ENCODE peak calls at places on chromosomes 12 and 14, in ten cellular contexts. S, G, T, U, F, N, M, W, R and P are unnamed samples.

GRCh38 chr12:124964836-124965462 is 24.0 kb downstream of the DHX37 start:
- DNase-seq in S (no peak), G (no peak), T (no peak), U (no peak), F (no peak), N (no peak), M (no peak), W (no peak), R (no peak), P (no peak)

GRCh38 chr12:132831771-132832170 is 3.1 kb upstream of the GOLGA3 start:
- DNase-seq in S (no peak), G (no peak), T (no peak), U (no peak), F (no peak), N (no peak), M (no peak), W (no peak), R (no peak), P (no peak)

GRCh38 chr12:117202556-117202955 is 12.3 kb upstream of the FBXO21 start:
- DNase-seq in S (no peak), G (no peak), T (no peak), U (no peak), F (peak; percentile 17), N (no peak), M (no peak), W (no peak), R (no peak), P (no peak)

GRCh38 chr12:124518051-124518932 is 49.1 kb downstream of the NCOR2 start:
- DNase-seq in S (peak; percentile 96), G (peak; percentile 99), T (no peak), U (peak; percentile 98), F (peak; percentile 96), N (no peak), M (peak; percentile 98), W (peak; percentile 71), R (peak; percentile 99), P (peak; percentile 94)

GRCh38 chr12:65495233-65495632 is 216.8 kb downstream of the MSRB3 start:
- DNase-seq in S (no peak), G (peak; percentile 88), T (no peak), U (no peak), F (no peak), N (no peak), M (peak; percentile 6), W (no peak), R (no peak), P (no peak)

GRCh38 chr12:49489720-49490119 is 49.1 kb upstream of the KCNH3 start:
- DNase-seq in S (no peak), G (peak; percentile 92), T (no peak), U (no peak), F (no peak), N (no peak), M (no peak), W (no peak), R (no peak), P (no peak)

GRCh38 chr12:132176358-132176919 is 32.2 kb downstream of the NOC4L start:
- DNase-seq in S (no peak), G (no peak), T (no peak), U (no peak), F (no peak), N (no peak), M (no peak), W (no peak), R (no peak), P (peak; percentile 38)

GRCh38 chr14:58978336-58978735 is 210.1 kb upstream of the DAAM1 start:
- DNase-seq in S (no peak), G (peak; percentile 27), T (no peak), U (no peak), F (no peak), N (no peak), M (no peak), W (no peak), R (peak; percentile 64), P (peak; percentile 24)

GRCh38 chr12:53683983-53684382 is 8.1 kb upstream of the ATP5MC2 start:
- DNase-seq in S (no peak), G (no peak), T (no peak), U (no peak), F (no peak), N (no peak), M (no peak), W (no peak), R (no peak), P (no peak)

GRCh38 chr12:527241-527640 is 67.5 kb downstream of the B4GALNT3 start:
- DNase-seq in S (no peak), G (no peak), T (peak; percentile 20), U (no peak), F (no peak), N (no peak), M (no peak), W (no peak), R (no peak), P (no peak)

GRCh38 chr14:75861161-75861621 is 120.6 kb downstream of the TGFB3 start:
- DNase-seq in S (no peak), G (peak; percentile 87), T (no peak), U (no peak), F (no peak), N (peak; percentile 15), M (no peak), W (no peak), R (no peak), P (no peak)

GRCh38 chr12:95784886-95785285 is 5.7 kb downstream of the NTN4 start:
- DNase-seq in S (no peak), G (no peak), T (no peak), U (no peak), F (no peak), N (no peak), M (no peak), W (no peak), R (no peak), P (no peak)

GRCh38 chr14:65631040-65631439 is 218.5 kb downstream of the FUT8 start:
- DNase-seq in S (no peak), G (no peak), T (peak; percentile 7), U (no peak), F (no peak), N (no peak), M (no peak), W (no peak), R (no peak), P (no peak)

GRCh38 chr12:13350946-13351345 is 154.4 kb downstream of the EMP1 start:
- DNase-seq in S (no peak), G (no peak), T (no peak), U (no peak), F (no peak), N (no peak), M (no peak), W (no peak), R (no peak), P (no peak)

GRCh38 chr14:70811578-70811977 is 2.3 kb upstream of the MAP3K9 start:
- DNase-seq in S (no peak), G (no peak), T (no peak), U (no peak), F (no peak), N (no peak), M (no peak), W (no peak), R (no peak), P (no peak)

GRCh38 chr14:70811065-70811464 is 1.8 kb upstream of the MAP3K9 start:
- DNase-seq in S (no peak), G (peak; percentile 8), T (no peak), U (no peak), F (no peak), N (no peak), M (no peak), W (no peak), R (no peak), P (no peak)

GRCh38 chr14:70809238-70810214 is at the start of gene MAP3K9:
- DNase-seq in S (peak; percentile 98), G (peak; percentile 26), T (peak; percentile 94), U (peak; percentile 98), F (peak; percentile 96), N (peak; percentile 93), M (peak; percentile 97), W (peak; percentile 74), R (peak; percentile 86), P (peak; percentile 94)

GRCh38 chr14:70812124-70812818 is 3.0 kb upstream of the MAP3K9 start:
- DNase-seq in S (no peak), G (no peak), T (no peak), U (no peak), F (no peak), N (no peak), M (no peak), W (no peak), R (no peak), P (no peak)

DNA sequence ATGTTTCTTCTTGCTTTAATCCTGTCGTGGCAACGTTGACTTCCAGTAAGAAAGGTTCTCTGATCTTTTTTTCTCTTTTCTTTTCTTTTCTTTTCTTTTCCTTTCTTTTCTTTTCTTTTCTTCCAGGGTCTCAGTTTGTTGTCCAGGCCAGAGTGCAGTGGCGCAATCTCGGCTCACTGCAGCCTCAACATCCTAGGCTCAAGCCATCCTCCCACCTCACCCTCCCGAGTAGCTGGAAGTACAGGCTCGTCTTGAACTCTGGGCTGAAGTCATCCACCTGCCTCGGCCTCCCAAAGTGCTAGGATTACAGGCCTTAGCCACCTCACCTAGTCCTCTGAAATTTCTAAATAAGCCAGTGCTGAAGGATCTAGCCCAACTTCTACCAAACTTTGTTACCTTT is 1.3 kb upstream of the MAP3K9 start:
- DNase-seq in S (no peak), G (no peak), T (no peak), U (no peak), F (no peak), N (no peak), M (no peak), W (no peak), R (no peak), P (no peak)
- H3K4me3 ChIP-seq in S (no peak overlapping the region), G (no peak overlapping the region), T (peak overlapping the region; percentile 77), U (no peak overlapping the region), F (no peak overlapping the region), N (no peak overlapping the region), M (peak overlapping the region; percentile 72), W (peak overlapping the region; percentile 83), R (no peak overlapping the region), P (no peak overlapping the region)

DNA sequence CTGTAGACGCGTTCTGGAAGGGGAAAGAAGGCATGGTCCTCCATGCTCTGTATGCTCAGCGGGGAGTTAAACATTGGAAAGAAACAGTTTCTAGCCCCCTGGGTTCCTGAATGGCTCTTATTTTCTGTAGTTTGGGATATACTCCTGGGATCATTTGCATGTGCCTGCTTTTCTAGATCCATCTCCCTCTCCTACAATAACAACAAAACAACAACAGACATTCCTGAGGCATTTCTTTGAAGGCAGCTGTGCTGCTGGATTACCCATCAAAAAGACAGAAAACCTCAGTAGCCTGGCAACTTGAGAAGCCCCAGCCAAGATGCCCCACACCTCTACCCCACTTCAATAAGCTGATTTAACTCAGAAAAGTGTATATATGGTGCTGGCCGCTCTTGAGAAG is 8.7 kb downstream of the SLC7A8 start:
- DNase-seq in S (no peak), G (no peak), T (no peak), U (no peak), F (no peak), N (no peak), M (no peak), W (no peak), R (no peak), P (no peak)
- TF ChIP-seq CTCF in S (no peak), G (no peak), T (no peak), U (no peak), F (no peak), N (no peak), M (no peak), W (no peak), R (no peak), P (no peak)

GRCh38 chr12:31522607-31523006 is 68.3 kb downstream of the DENND5B start:
- DNase-seq in S (no peak), G (no peak), T (no peak), U (no peak), F (no peak), N (no peak), M (no peak), W (no peak), R (no peak), P (no peak)
- H3K4me1 ChIP-seq in S (no peaks in the 10 kb centered on the region), G (peaks cover 17% of the 10 kb centered on the region), T (peaks cover 56% of the 10 kb centered on the region), U (peaks cover 12% of the 10 kb centered on the region), F (peaks cover 9% of the 10 kb centered on the region), N (no peaks in the 10 kb centered on the region), M (peaks cover 94% of the 10 kb centered on the region), W (peaks cover 37% of the 10 kb centered on the region), R (peaks cover 97% of the 10 kb centered on the region), P (peaks cover 10% of the 10 kb centered on the region)

GRCh38 chr12:11657511-11657910 is 8.0 kb downstream of the ETV6 start:
- DNase-seq in S (no peak), G (no peak), T (no peak), U (no peak), F (no peak), N (no peak), M (no peak), W (no peak), R (no peak), P (no peak)
- H3K4me3 ChIP-seq in S (no peak overlapping the region), G (no peak overlapping the region), T (no peak overlapping the region), U (no peak overlapping the region), F (no peak overlapping the region), N (no peak overlapping the region), M (no peak overlapping the region), W (no peak overlapping the region), R (no peak overlapping the region), P (no peak overlapping the region)